ENCODE peak calls at places on chromosomes 7 and 10, in six cellular contexts. One of them, this sample, is unnamed.

GRCh38 chr10:106439366-106439765 is 725.1 kb downstream of the SORCS1 start:
- DNase-seq in NCI-H1092: no peak
- DNase-seq in stimulated activated CD4-positive, alpha-beta T cell treated with anti-CD3 and anti-CD28 coated beads, TNF-alpha, amount 100 ng/mL, for 24 hours: no peak
- DNase-seq in fibroblast of pulmonary artery: no peak
- DNase-seq in activated T-cell treated with anti-CD3 and anti-CD28 coated beads for 24 hours: no peak
- DNase-seq in effector CD4-positive, alpha-beta T cell: no peak
- DNase-seq in this sample: no peak

GRCh38 chr10:127694580-127695193 is 42.3 kb upstream of the FOXI2 start:
- DNase-seq in NCI-H1092: peak; percentile 16
- DNase-seq in stimulated activated CD4-positive, alpha-beta T cell treated with anti-CD3 and anti-CD28 coated beads, TNF-alpha, amount 100 ng/mL, for 24 hours: no peak
- DNase-seq in fibroblast of pulmonary artery: no peak
- DNase-seq in activated T-cell treated with anti-CD3 and anti-CD28 coated beads for 24 hours: peak; percentile 1
- DNase-seq in effector CD4-positive, alpha-beta T cell: no peak
- DNase-seq in this sample: no peak

GRCh38 chr10:59847326-59847725 is 59.0 kb downstream of the CCDC6 start:
- DNase-seq in NCI-H1092: no peak
- DNase-seq in stimulated activated CD4-positive, alpha-beta T cell treated with anti-CD3 and anti-CD28 coated beads, TNF-alpha, amount 100 ng/mL, for 24 hours: no peak
- DNase-seq in fibroblast of pulmonary artery: no peak
- DNase-seq in activated T-cell treated with anti-CD3 and anti-CD28 coated beads for 24 hours: no peak
- DNase-seq in effector CD4-positive, alpha-beta T cell: no peak
- DNase-seq in this sample: no peak

GRCh38 chr7:70694909-70695803 is 436.8 kb upstream of the GALNT17 start:
- DNase-seq in NCI-H1092: no peak
- DNase-seq in stimulated activated CD4-positive, alpha-beta T cell treated with anti-CD3 and anti-CD28 coated beads, TNF-alpha, amount 100 ng/mL, for 24 hours: no peak
- DNase-seq in fibroblast of pulmonary artery: peak; percentile 22
- DNase-seq in activated T-cell treated with anti-CD3 and anti-CD28 coated beads for 24 hours: no peak
- DNase-seq in effector CD4-positive, alpha-beta T cell: no peak
- DNase-seq in this sample: peak; percentile 56

GRCh38 chr7:157666530-157667040 is 329.8 kb downstream of the DNAJB6 start:
- DNase-seq in NCI-H1092: no peak
- DNase-seq in stimulated activated CD4-positive, alpha-beta T cell treated with anti-CD3 and anti-CD28 coated beads, TNF-alpha, amount 100 ng/mL, for 24 hours: no peak
- DNase-seq in fibroblast of pulmonary artery: no peak
- DNase-seq in activated T-cell treated with anti-CD3 and anti-CD28 coated beads for 24 hours: no peak
- DNase-seq in effector CD4-positive, alpha-beta T cell: no peak
- DNase-seq in this sample: no peak

GRCh38 chr7:85890244-85890811 is 703.5 kb upstream of the SEMA3D start:
- DNase-seq in NCI-H1092: peak; percentile 7
- DNase-seq in stimulated activated CD4-positive, alpha-beta T cell treated with anti-CD3 and anti-CD28 coated beads, TNF-alpha, amount 100 ng/mL, for 24 hours: no peak
- DNase-seq in fibroblast of pulmonary artery: peak; percentile 49
- DNase-seq in activated T-cell treated with anti-CD3 and anti-CD28 coated beads for 24 hours: no peak
- DNase-seq in effector CD4-positive, alpha-beta T cell: no peak
- DNase-seq in this sample: no peak

GRCh38 chr7:69457912-69458491 is 140.3 kb upstream of the AUTS2 start:
- DNase-seq in NCI-H1092: peak; percentile 33
- DNase-seq in stimulated activated CD4-positive, alpha-beta T cell treated with anti-CD3 and anti-CD28 coated beads, TNF-alpha, amount 100 ng/mL, for 24 hours: no peak
- DNase-seq in fibroblast of pulmonary artery: peak; percentile 4
- DNase-seq in activated T-cell treated with anti-CD3 and anti-CD28 coated beads for 24 hours: no peak
- DNase-seq in effector CD4-positive, alpha-beta T cell: no peak
- DNase-seq in this sample: no peak

GRCh38 chr7:34026481-34027225 is 121.3 kb downstream of the BMPER start:
- DNase-seq in NCI-H1092: no peak
- DNase-seq in stimulated activated CD4-positive, alpha-beta T cell treated with anti-CD3 and anti-CD28 coated beads, TNF-alpha, amount 100 ng/mL, for 24 hours: no peak
- DNase-seq in fibroblast of pulmonary artery: peak; percentile 14
- DNase-seq in activated T-cell treated with anti-CD3 and anti-CD28 coated beads for 24 hours: no peak
- DNase-seq in effector CD4-positive, alpha-beta T cell: no peak
- DNase-seq in this sample: no peak

GRCh38 chr7:19333706-19334105 is 188.5 kb upstream of the FERD3L start:
- DNase-seq in NCI-H1092: no peak
- DNase-seq in stimulated activated CD4-positive, alpha-beta T cell treated with anti-CD3 and anti-CD28 coated beads, TNF-alpha, amount 100 ng/mL, for 24 hours: no peak
- DNase-seq in fibroblast of pulmonary artery: no peak
- DNase-seq in activated T-cell treated with anti-CD3 and anti-CD28 coated beads for 24 hours: no peak
- DNase-seq in effector CD4-positive, alpha-beta T cell: no peak
- DNase-seq in this sample: no peak

GRCh38 chr10:103884681-103885139 is 29.3 kb upstream of the SH3PXD2A start:
- DNase-seq in NCI-H1092: peak; percentile 57
- DNase-seq in stimulated activated CD4-positive, alpha-beta T cell treated with anti-CD3 and anti-CD28 coated beads, TNF-alpha, amount 100 ng/mL, for 24 hours: no peak
- DNase-seq in fibroblast of pulmonary artery: peak; percentile 72
- DNase-seq in activated T-cell treated with anti-CD3 and anti-CD28 coated beads for 24 hours: no peak
- DNase-seq in effector CD4-positive, alpha-beta T cell: no peak
- DNase-seq in this sample: no peak

GRCh38 chr7:132130497-132130896 is 445.8 kb downstream of the PLXNA4 start:
- DNase-seq in NCI-H1092: no peak
- DNase-seq in stimulated activated CD4-positive, alpha-beta T cell treated with anti-CD3 and anti-CD28 coated beads, TNF-alpha, amount 100 ng/mL, for 24 hours: no peak
- DNase-seq in fibroblast of pulmonary artery: no peak
- DNase-seq in activated T-cell treated with anti-CD3 and anti-CD28 coated beads for 24 hours: no peak
- DNase-seq in effector CD4-positive, alpha-beta T cell: no peak
- DNase-seq in this sample: no peak

GRCh38 chr7:28681693-28682092 is 269.4 kb downstream of the CREB5 start:
- DNase-seq in NCI-H1092: no peak
- DNase-seq in stimulated activated CD4-positive, alpha-beta T cell treated with anti-CD3 and anti-CD28 coated beads, TNF-alpha, amount 100 ng/mL, for 24 hours: no peak
- DNase-seq in fibroblast of pulmonary artery: no peak
- DNase-seq in activated T-cell treated with anti-CD3 and anti-CD28 coated beads for 24 hours: no peak
- DNase-seq in effector CD4-positive, alpha-beta T cell: no peak
- DNase-seq in this sample: no peak

GRCh38 chr7:118233799-118234198 is 9.3 kb downstream of the ANKRD7 start:
- DNase-seq in NCI-H1092: no peak
- DNase-seq in stimulated activated CD4-positive, alpha-beta T cell treated with anti-CD3 and anti-CD28 coated beads, TNF-alpha, amount 100 ng/mL, for 24 hours: no peak
- DNase-seq in fibroblast of pulmonary artery: no peak
- DNase-seq in activated T-cell treated with anti-CD3 and anti-CD28 coated beads for 24 hours: no peak
- DNase-seq in effector CD4-positive, alpha-beta T cell: no peak
- DNase-seq in this sample: no peak

GRCh38 chr7:537911-538634 is 18.4 kb upstream of the PDGFA start:
- DNase-seq in NCI-H1092: no peak
- DNase-seq in stimulated activated CD4-positive, alpha-beta T cell treated with anti-CD3 and anti-CD28 coated beads, TNF-alpha, amount 100 ng/mL, for 24 hours: no peak
- DNase-seq in fibroblast of pulmonary artery: peak; percentile 83
- DNase-seq in activated T-cell treated with anti-CD3 and anti-CD28 coated beads for 24 hours: no peak
- DNase-seq in effector CD4-positive, alpha-beta T cell: no peak
- DNase-seq in this sample: no peak

GRCh38 chr7:73960548-73960947 is 67.4 kb upstream of the ELN start:
- DNase-seq in NCI-H1092: no peak
- DNase-seq in stimulated activated CD4-positive, alpha-beta T cell treated with anti-CD3 and anti-CD28 coated beads, TNF-alpha, amount 100 ng/mL, for 24 hours: no peak
- DNase-seq in fibroblast of pulmonary artery: no peak
- DNase-seq in activated T-cell treated with anti-CD3 and anti-CD28 coated beads for 24 hours: no peak
- DNase-seq in effector CD4-positive, alpha-beta T cell: no peak
- DNase-seq in this sample: no peak

GRCh38 chr7:39088730-39089129 is 111.0 kb downstream of the POU6F2 start:
- DNase-seq in NCI-H1092: no peak
- DNase-seq in stimulated activated CD4-positive, alpha-beta T cell treated with anti-CD3 and anti-CD28 coated beads, TNF-alpha, amount 100 ng/mL, for 24 hours: no peak
- DNase-seq in fibroblast of pulmonary artery: no peak
- DNase-seq in activated T-cell treated with anti-CD3 and anti-CD28 coated beads for 24 hours: no peak
- DNase-seq in effector CD4-positive, alpha-beta T cell: no peak
- DNase-seq in this sample: no peak

GRCh38 chr7:74364061-74364460 is 74.9 kb downstream of the CLIP2 start:
- DNase-seq in NCI-H1092: no peak
- DNase-seq in stimulated activated CD4-positive, alpha-beta T cell treated with anti-CD3 and anti-CD28 coated beads, TNF-alpha, amount 100 ng/mL, for 24 hours: no peak
- DNase-seq in fibroblast of pulmonary artery: no peak
- DNase-seq in activated T-cell treated with anti-CD3 and anti-CD28 coated beads for 24 hours: no peak
- DNase-seq in effector CD4-positive, alpha-beta T cell: no peak
- DNase-seq in this sample: no peak

GRCh38 chr10:110852897-110853296 is 18.8 kb upstream of the PDCD4 start:
- DNase-seq in NCI-H1092: no peak
- DNase-seq in stimulated activated CD4-positive, alpha-beta T cell treated with anti-CD3 and anti-CD28 coated beads, TNF-alpha, amount 100 ng/mL, for 24 hours: no peak
- DNase-seq in fibroblast of pulmonary artery: no peak
- DNase-seq in activated T-cell treated with anti-CD3 and anti-CD28 coated beads for 24 hours: no peak
- DNase-seq in effector CD4-positive, alpha-beta T cell: no peak
- DNase-seq in this sample: no peak

GRCh38 chr10:44936314-44936975 is 23.2 kb upstream of the RASSF4 start:
- DNase-seq in NCI-H1092: no peak
- DNase-seq in stimulated activated CD4-positive, alpha-beta T cell treated with anti-CD3 and anti-CD28 coated beads, TNF-alpha, amount 100 ng/mL, for 24 hours: no peak
- DNase-seq in fibroblast of pulmonary artery: no peak
- DNase-seq in activated T-cell treated with anti-CD3 and anti-CD28 coated beads for 24 hours: no peak
- DNase-seq in effector CD4-positive, alpha-beta T cell: no peak
- DNase-seq in this sample: no peak

This sample was measured in mesothelial cell of epicardium.